ENCODE peak calls at places on chromosomes 5 and 9, in four cellular contexts. Y is right cardiac atrium; P is effector memory CD4-positive, alpha-beta T cell; C is H7. K is an unnamed sample.

GRCh38 chr9:107734231-107735014 is 244.9 kb upstream of the KLF4 start:
- DNase-seq in C (no peak), P (no peak), Y (peak), K (no peak)

GRCh38 chr9:120655005-120655622 is 59.2 kb downstream of the MEGF9 start:
- DNase-seq in C (no peak), P (no peak), Y (no peak), K (no peak)

GRCh38 chr5:134524826-134525686 is at the start of gene JADE2:
- DNase-seq in Y (peak), P (peak), C (peak), K (peak)

GRCh38 chr5:73180561-73180960 is 7.6 kb downstream of the TMEM174 start:
- DNase-seq in C (no peak), P (no peak), Y (no peak), K (no peak)

GRCh38 chr9:77876091-77876490 is 155.5 kb downstream of the GNAQ start:
- DNase-seq in C (no peak), P (no peak), Y (peak), K (peak)

GRCh38 chr5:18305288-18305899 is 671.1 kb downstream of the TAF11L14 start:
- DNase-seq in C (peak), Y (no peak), P (no peak), K (peak)

GRCh38 chr5:7728076-7728475 is 122.9 kb downstream of the CFAP90 start:
- DNase-seq in P (no peak), C (no peak), Y (no peak), K (no peak)

GRCh38 chr9:90256345-90256744 is 386.3 kb downstream of the DIRAS2 start:
- DNase-seq in P (no peak), C (no peak), Y (no peak), K (no peak)

GRCh38 chr9:4137755-4138154 is 162.1 kb downstream of the GLIS3 start:
- DNase-seq in Y (no peak), C (no peak), P (no peak), K (no peak)

GRCh38 chr9:98796364-98797101 is at the start of gene ANKS6:
- DNase-seq in Y (peak), P (peak), C (peak), K (peak)

GRCh38 chr5:90792725-90793124 is 234.1 kb downstream of the ADGRV1 start:
- DNase-seq in Y (no peak), C (no peak), P (no peak), K (no peak)

GRCh38 chr5:5140051-5141010 is at the start of gene ADAMTS16:
- DNase-seq in C (peak), P (no peak), Y (no peak), K (peak)

GRCh38 chr5:150107909-150108447 is 21.6 kb upstream of the CSF1R start:
- DNase-seq in Y (no peak), C (peak), P (no peak), K (peak)

GRCh38 chr5:35777358-35778087 is 79.2 kb upstream of the IL7R start:
- DNase-seq in P (peak), C (peak), Y (no peak), K (peak)

GRCh38 chr9:120890415-120891254 is 13.6 kb upstream of the PHF19 start:
- DNase-seq in C (no peak), P (no peak), Y (no peak), K (no peak)

GRCh38 chr5:56003179-56003578 is 8.4 kb upstream of the IL6ST start:
- DNase-seq in P (no peak), Y (no peak), C (no peak), K (no peak)

GRCh38 chr5:111603446-111603827 is 91.1 kb upstream of the STARD4 start:
- DNase-seq in C (no peak), Y (no peak), P (no peak), K (no peak)

GRCh38 chr9:132762896-132763295 is 92.6 kb downstream of the GTF3C4 start:
- DNase-seq in Y (no peak), P (no peak), C (peak), K (peak)

GRCh38 chr9:119959846-119960545 is 590.8 kb upstream of the BRINP1 start:
- DNase-seq in Y (no peak), P (no peak), C (no peak), K (no peak)

GRCh38 chr5:147303976-147304375 is 69.2 kb downstream of the STK32A start:
- DNase-seq in Y (no peak), P (no peak), C (no peak), K (no peak)

GRCh38 chr5:90777959-90778358 is 219.4 kb downstream of the ADGRV1 start:
- DNase-seq in C (no peak), Y (no peak), P (no peak), K (no peak)

GRCh38 chr5:65163698-65164097 is 318.0 kb downstream of the ADAMTS6 start:
- DNase-seq in C (no peak), Y (no peak), P (no peak), K (no peak)

GRCh38 chr9:135701067-135701967 is 668 bp upstream of the KCNT1 start:
- DNase-seq in P (no peak), C (no peak), Y (no peak), K (no peak)

GRCh38 chr5:177382423-177383029 is 1.7 kb upstream of the SLC34A1 start:
- DNase-seq in P (no peak), C (peak), Y (peak), K (peak)

GRCh38 chr9:98255064-98255577 is 328 bp downstream of the TBC1D2 start:
- DNase-seq in Y (no peak), C (no peak), P (peak), K (no peak)

GRCh38 chr5:134140530-134141201 is 26.2 kb downstream of the TCF7 start:
- DNase-seq in Y (peak), P (peak), C (peak), K (peak)

GRCh38 chr5:138128344-138128743 is 10.9 kb downstream of the NME5 start:
- DNase-seq in Y (no peak), P (no peak), C (no peak), K (no peak)

GRCh38 chr5:140245926-140246325 is 57.0 kb downstream of the PFDN1 start:
- DNase-seq in Y (no peak), C (no peak), P (no peak), K (no peak)

GRCh38 chr9:95784318-95784717 is 91.2 kb upstream of the ERCC6L2 start:
- DNase-seq in Y (no peak), P (no peak), C (peak), K (peak)

DNA sequence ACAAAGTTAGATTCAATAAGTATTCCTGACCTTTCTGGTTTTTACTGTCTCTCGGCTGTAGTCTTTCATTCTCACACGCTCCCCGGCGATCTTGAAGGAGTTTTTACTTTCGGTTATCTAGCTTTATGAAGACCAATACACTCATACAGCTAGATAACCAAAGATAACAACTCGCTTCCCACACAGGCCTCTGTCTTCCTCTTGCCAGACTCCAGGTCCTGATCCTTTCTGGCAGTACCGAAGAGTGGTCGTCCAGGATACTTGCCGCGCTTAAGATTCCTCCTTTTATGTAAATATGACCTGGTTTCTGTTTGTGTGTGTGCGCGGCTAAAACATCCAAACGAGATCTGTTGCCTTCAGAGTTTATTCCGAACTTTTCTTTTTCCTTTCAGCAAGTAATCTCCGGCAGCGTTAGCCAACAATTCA is 216.2 kb downstream of the MEF2C start:
- DNase-seq in C (peak), Y (no peak), P (no peak), K (peak)
- H3K4me3 ChIP-seq in C (no peak), Y (peak), P (peak), K (peak)

GRCh38 chr9:86948153-86948929 is 1.0 kb upstream of the GAS1 start:
- DNase-seq in P (peak), C (peak), Y (peak), K (peak)
- H3K4me3 ChIP-seq in P (peak), C (peak), Y (peak), K (peak)

DNA sequence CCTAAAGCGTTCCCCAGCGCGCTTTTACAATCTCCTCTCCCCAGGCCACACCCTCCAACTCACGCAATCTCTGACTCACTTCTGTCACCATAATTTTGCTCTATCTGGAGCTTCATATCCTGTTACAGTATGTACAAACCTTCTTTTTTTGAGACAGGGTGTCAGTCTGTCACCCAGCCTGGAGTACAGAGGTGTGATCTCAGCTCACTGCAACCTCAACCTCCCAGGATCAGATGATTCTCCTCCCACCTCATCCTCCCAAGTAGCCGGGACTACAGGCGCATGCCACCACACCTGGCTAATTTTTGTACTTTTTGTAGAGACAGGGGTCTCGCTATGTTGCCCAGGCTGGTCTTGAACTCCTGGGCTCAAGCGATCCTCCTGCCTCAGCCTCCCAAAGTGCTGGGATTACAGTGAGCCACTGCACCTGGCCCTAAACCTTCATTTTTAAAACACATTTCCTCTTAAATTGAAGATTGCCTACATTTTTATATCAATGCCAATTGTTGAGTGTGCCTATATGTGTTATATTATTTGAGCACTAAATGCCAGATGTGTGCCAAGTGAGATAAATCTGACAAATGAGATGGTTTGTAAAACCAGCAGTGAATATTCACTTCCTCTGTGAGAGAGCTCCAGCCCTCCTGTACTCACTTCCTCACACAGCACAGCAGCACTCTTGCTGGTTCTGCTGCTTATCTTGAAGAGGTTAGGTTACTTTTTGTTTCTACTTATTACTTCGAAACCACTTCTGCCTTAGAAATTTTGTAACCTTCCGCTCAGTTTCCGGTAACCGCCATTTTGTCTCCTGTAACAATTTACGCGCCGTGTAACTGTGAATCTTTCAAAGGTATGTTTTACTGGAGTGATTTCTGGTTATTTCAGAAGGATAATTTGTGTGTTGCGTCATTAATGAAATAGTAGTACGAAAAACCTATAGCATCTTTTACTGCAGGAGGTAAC is 57.9 kb downstream of the DOCK8 start:
- DNase-seq in P (peak), Y (no peak), C (no peak), K (no peak)
- H3K4me3 ChIP-seq in P (peak), Y (no peak), C (no peak), K (no peak)

DNA sequence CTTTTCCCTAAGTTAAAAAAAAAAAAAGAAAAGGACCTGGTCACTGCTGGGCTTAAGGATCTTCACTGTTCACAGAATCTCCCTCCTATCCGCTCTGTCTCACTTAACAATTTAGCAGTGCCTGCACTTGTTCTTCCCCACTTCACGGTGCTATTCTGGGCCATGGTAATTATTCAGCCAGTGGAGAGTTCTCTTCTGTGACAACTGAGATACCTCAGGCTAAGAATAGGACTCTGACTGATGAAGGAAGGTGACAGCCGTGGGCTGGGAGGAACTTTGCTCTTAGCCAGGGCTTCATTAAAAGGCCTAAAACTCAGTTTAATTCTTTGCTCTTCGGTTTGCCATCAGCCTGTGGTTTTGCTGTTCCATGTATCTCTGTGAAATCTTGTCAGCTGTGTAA is 51.9 kb upstream of the ENTREP1 start:
- DNase-seq in Y (no peak), P (no peak), C (no peak), K (no peak)
- H3K4me3 ChIP-seq in Y (no peak), P (no peak), C (no peak), K (no peak)

DNA sequence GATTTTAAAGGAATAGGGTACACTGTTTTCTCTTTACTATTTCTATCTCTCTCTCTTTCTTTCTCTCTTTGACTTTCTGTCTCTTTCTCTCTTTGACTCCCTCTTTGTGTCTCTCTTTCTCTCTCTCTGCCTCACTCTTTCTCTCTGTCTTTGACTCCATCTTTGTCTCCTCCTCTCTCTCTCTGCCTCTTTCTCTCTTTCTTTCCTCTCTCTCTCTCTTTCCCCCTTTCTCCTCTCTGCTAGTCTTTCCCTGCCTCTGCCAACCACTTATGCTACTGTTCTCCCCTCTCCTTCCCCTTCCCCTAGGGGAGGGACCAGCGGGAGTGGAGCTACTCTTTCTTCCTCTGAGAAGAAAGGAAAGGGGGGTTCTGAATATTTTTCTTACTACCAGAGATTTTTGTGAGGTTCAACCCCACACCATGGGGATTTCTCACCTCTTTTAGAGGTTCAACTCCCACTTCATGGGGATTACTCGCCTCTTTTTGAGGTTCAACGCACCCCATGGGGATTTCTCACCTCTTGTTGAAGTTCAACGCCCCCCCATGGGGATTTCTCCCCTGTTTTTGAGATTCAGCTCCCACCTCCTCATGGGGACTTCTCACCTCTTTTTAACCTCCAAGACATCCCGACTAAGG is 309.9 kb downstream of the NR3C1 start:
- DNase-seq in Y (no peak), P (no peak), C (no peak), K (no peak)
- H3K4me3 ChIP-seq in Y (peak), P (no peak), C (peak), K (peak)